ENCODE peak calls at places on chromosome 12, in five cellular contexts. One of them, this sample, is unnamed.

GRCh38 chr12:43937947-43938346 is 102.1 kb downstream of the TMEM117 start:
- DNase-seq in mammary epithelial cell: peak; percentile 2
- DNase-seq in CD8-positive, alpha-beta T cell: no peak
- DNase-seq in ovary: no peak
- DNase-seq in left ventricle myocardium inferior: no peak
- DNase-seq in this sample: peak; percentile 17

GRCh38 chr12:30822385-30823139 is 67.8 kb upstream of the CAPRIN2 start:
- DNase-seq in mammary epithelial cell: peak; percentile 22
- DNase-seq in CD8-positive, alpha-beta T cell: peak; percentile 23
- DNase-seq in ovary: peak; percentile 75
- DNase-seq in left ventricle myocardium inferior: peak; percentile 68
- DNase-seq in this sample: peak; percentile 61

GRCh38 chr12:11719678-11720099 is 70.2 kb downstream of the ETV6 start:
- DNase-seq in mammary epithelial cell: peak; percentile 89
- DNase-seq in CD8-positive, alpha-beta T cell: peak; percentile 10
- DNase-seq in ovary: no peak
- DNase-seq in left ventricle myocardium inferior: peak; percentile 28
- DNase-seq in this sample: peak; percentile 99

GRCh38 chr12:76308866-76309265 is 39.3 kb downstream of the BBS10 start:
- DNase-seq in mammary epithelial cell: no peak
- DNase-seq in CD8-positive, alpha-beta T cell: no peak
- DNase-seq in ovary: no peak
- DNase-seq in left ventricle myocardium inferior: no peak
- DNase-seq in this sample: no peak

GRCh38 chr12:93962336-93962735 is 186.0 kb upstream of the PLXNC1 start:
- DNase-seq in mammary epithelial cell: no peak
- DNase-seq in CD8-positive, alpha-beta T cell: no peak
- DNase-seq in ovary: no peak
- DNase-seq in left ventricle myocardium inferior: no peak
- DNase-seq in this sample: no peak

GRCh38 chr12:109592195-109592904 is 18.8 kb downstream of the MVK start:
- DNase-seq in mammary epithelial cell: no peak
- DNase-seq in CD8-positive, alpha-beta T cell: no peak
- DNase-seq in ovary: peak; percentile 50
- DNase-seq in left ventricle myocardium inferior: peak; percentile 68
- DNase-seq in this sample: no peak

GRCh38 chr12:93741741-93742085 is 64.5 kb downstream of the CRADD start:
- DNase-seq in mammary epithelial cell: peak; percentile 58
- DNase-seq in CD8-positive, alpha-beta T cell: no peak
- DNase-seq in ovary: no peak
- DNase-seq in left ventricle myocardium inferior: no peak
- DNase-seq in this sample: peak; percentile 26

GRCh38 chr12:58086930-58087329 is 145.6 kb downstream of the ATP23 start:
- DNase-seq in mammary epithelial cell: no peak
- DNase-seq in CD8-positive, alpha-beta T cell: no peak
- DNase-seq in ovary: no peak
- DNase-seq in left ventricle myocardium inferior: no peak
- DNase-seq in this sample: no peak

GRCh38 chr12:132077322-132078100 is 66.6 kb downstream of the DDX51 start:
- DNase-seq in mammary epithelial cell: no peak
- DNase-seq in CD8-positive, alpha-beta T cell: no peak
- DNase-seq in ovary: no peak
- DNase-seq in left ventricle myocardium inferior: no peak
- DNase-seq in this sample: no peak

GRCh38 chr12:110750784-110751461 is 8.2 kb upstream of the PPP1CC start:
- DNase-seq in mammary epithelial cell: peak; percentile 56
- DNase-seq in CD8-positive, alpha-beta T cell: no peak
- DNase-seq in ovary: no peak
- DNase-seq in left ventricle myocardium inferior: no peak
- DNase-seq in this sample: peak; percentile 65

GRCh38 chr12:98701166-98701565 is 56.1 kb downstream of the APAF1 start:
- DNase-seq in mammary epithelial cell: no peak
- DNase-seq in CD8-positive, alpha-beta T cell: no peak
- DNase-seq in ovary: no peak
- DNase-seq in left ventricle myocardium inferior: no peak
- DNase-seq in this sample: peak; percentile 48

GRCh38 chr12:46830731-46831334 is 5.0 kb upstream of the SLC38A4 start:
- DNase-seq in mammary epithelial cell: peak; percentile 33
- DNase-seq in CD8-positive, alpha-beta T cell: no peak
- DNase-seq in ovary: no peak
- DNase-seq in left ventricle myocardium inferior: no peak
- DNase-seq in this sample: peak; percentile 10

GRCh38 chr12:550473-551260 is 90.9 kb downstream of the B4GALNT3 start:
- DNase-seq in mammary epithelial cell: no peak
- DNase-seq in CD8-positive, alpha-beta T cell: no peak
- DNase-seq in ovary: no peak
- DNase-seq in left ventricle myocardium inferior: peak; percentile 74
- DNase-seq in this sample: no peak

GRCh38 chr12:100101000-100101399 is 41.7 kb downstream of the BLTP3B start:
- DNase-seq in mammary epithelial cell: no peak
- DNase-seq in CD8-positive, alpha-beta T cell: no peak
- DNase-seq in ovary: no peak
- DNase-seq in left ventricle myocardium inferior: no peak
- DNase-seq in this sample: no peak

GRCh38 chr12:105748806-105749600 is 389.8 kb downstream of the NUAK1 start:
- DNase-seq in mammary epithelial cell: peak; percentile 67
- DNase-seq in CD8-positive, alpha-beta T cell: no peak
- DNase-seq in ovary: peak; percentile 81
- DNase-seq in left ventricle myocardium inferior: peak; percentile 30
- DNase-seq in this sample: peak; percentile 97

GRCh38 chr12:67939611-67940010 is 49.6 kb upstream of the IFNG-AS1 start:
- DNase-seq in mammary epithelial cell: no peak
- DNase-seq in CD8-positive, alpha-beta T cell: no peak
- DNase-seq in ovary: no peak
- DNase-seq in left ventricle myocardium inferior: no peak
- DNase-seq in this sample: no peak
- H3K27ac ChIP-seq in mammary epithelial cell: no peak overlapping the region
- H3K27ac ChIP-seq in CD8-positive, alpha-beta T cell: no peak overlapping the region
- H3K27ac ChIP-seq in ovary: no peak overlapping the region
- H3K27ac ChIP-seq in left ventricle myocardium inferior: peak overlapping the region; percentile 48
- H3K27ac ChIP-seq in this sample: no peak overlapping the region

DNA sequence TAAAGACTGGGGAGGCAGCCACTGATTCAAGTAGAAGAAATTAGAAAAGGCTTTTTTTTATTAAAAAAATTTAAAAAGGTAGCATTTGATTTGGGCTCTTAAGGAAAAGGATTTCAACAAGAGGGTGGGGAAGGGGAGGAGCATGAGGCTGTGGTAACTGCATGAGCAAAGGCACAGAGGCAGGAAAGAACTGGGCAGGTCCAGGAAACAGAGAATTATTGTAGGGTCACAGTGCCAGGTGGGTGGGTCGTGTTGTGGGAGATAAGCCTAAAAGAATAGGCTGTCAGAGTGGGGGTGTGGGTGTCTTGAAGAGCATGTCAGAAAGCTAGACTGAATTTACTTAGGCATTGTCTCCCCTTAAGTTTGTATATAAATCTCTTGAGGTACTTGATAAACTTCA is 7.8 kb downstream of the LIMA1 start:
- DNase-seq in mammary epithelial cell: peak; percentile 13
- DNase-seq in CD8-positive, alpha-beta T cell: no peak
- DNase-seq in ovary: no peak
- DNase-seq in left ventricle myocardium inferior: peak; percentile 38
- DNase-seq in this sample: no peak
- H3K27ac ChIP-seq in mammary epithelial cell: no peak overlapping the region
- H3K27ac ChIP-seq in CD8-positive, alpha-beta T cell: no peak overlapping the region
- H3K27ac ChIP-seq in ovary: peak overlapping the region; percentile 14
- H3K27ac ChIP-seq in left ventricle myocardium inferior: peak overlapping the region; percentile 87
- H3K27ac ChIP-seq in this sample: no peak overlapping the region

GRCh38 chr12:14443531-14443930 is 78.0 kb downstream of the ATF7IP start:
- DNase-seq in mammary epithelial cell: no peak
- DNase-seq in CD8-positive, alpha-beta T cell: no peak
- DNase-seq in ovary: no peak
- DNase-seq in left ventricle myocardium inferior: no peak
- DNase-seq in this sample: peak; percentile 18

GRCh38 chr12:14442221-14442881 is 76.9 kb downstream of the ATF7IP start:
- DNase-seq in mammary epithelial cell: no peak
- DNase-seq in CD8-positive, alpha-beta T cell: no peak
- DNase-seq in ovary: no peak
- DNase-seq in left ventricle myocardium inferior: no peak
- DNase-seq in this sample: no peak
- H3K27ac ChIP-seq in mammary epithelial cell: no peak overlapping the region
- H3K27ac ChIP-seq in CD8-positive, alpha-beta T cell: no peak overlapping the region
- H3K27ac ChIP-seq in ovary: no peak overlapping the region
- H3K27ac ChIP-seq in left ventricle myocardium inferior: peak overlapping the region; percentile 71
- H3K27ac ChIP-seq in this sample: no peak overlapping the region

GRCh38 chr12:2013527-2014223 is 9.4 kb upstream of the DCP1B start:
- DNase-seq in mammary epithelial cell: no peak
- DNase-seq in CD8-positive, alpha-beta T cell: no peak
- DNase-seq in ovary: peak; percentile 66
- DNase-seq in left ventricle myocardium inferior: peak; percentile 45
- DNase-seq in this sample: no peak
- H3K27ac ChIP-seq in mammary epithelial cell: no peak overlapping the region
- H3K27ac ChIP-seq in CD8-positive, alpha-beta T cell: no peak overlapping the region
- H3K27ac ChIP-seq in ovary: peak overlapping the region; percentile 32
- H3K27ac ChIP-seq in left ventricle myocardium inferior: peak overlapping the region; percentile 77
- H3K27ac ChIP-seq in this sample: no peak overlapping the region

DNA sequence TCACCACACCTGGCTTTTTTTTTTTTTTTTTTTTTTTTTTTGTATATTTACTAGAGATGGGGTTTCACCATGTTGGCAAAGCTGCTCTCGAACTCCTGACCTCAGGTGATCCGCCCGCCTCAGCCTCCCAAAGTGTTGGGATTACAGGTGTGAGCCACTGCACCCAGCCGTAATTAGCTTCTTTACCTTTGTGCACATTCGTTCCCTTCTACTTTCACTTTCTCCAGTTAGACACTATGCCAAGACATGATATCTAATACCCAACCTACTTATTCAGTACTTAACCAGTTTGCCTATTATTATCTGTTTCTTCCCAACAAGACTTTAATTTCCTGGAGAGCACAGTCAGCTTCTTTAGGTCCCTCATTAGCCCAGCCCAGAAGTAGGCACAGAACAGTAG is 5.3 kb downstream of the STYK1 start:
- DNase-seq in mammary epithelial cell: no peak
- DNase-seq in CD8-positive, alpha-beta T cell: no peak
- DNase-seq in ovary: no peak
- DNase-seq in left ventricle myocardium inferior: no peak
- DNase-seq in this sample: no peak
- H3K27ac ChIP-seq in mammary epithelial cell: no peak overlapping the region
- H3K27ac ChIP-seq in CD8-positive, alpha-beta T cell: no peak overlapping the region
- H3K27ac ChIP-seq in ovary: no peak overlapping the region
- H3K27ac ChIP-seq in left ventricle myocardium inferior: no peak overlapping the region
- H3K27ac ChIP-seq in this sample: no peak overlapping the region

GRCh38 chr12:3117628-3118027 is 40.4 kb downstream of the TSPAN9 start:
- DNase-seq in mammary epithelial cell: peak; percentile 89
- DNase-seq in CD8-positive, alpha-beta T cell: no peak
- DNase-seq in ovary: no peak
- DNase-seq in left ventricle myocardium inferior: no peak
- DNase-seq in this sample: peak; percentile 96
- H3K27ac ChIP-seq in mammary epithelial cell: peak overlapping the region; percentile 79
- H3K27ac ChIP-seq in CD8-positive, alpha-beta T cell: no peak overlapping the region
- H3K27ac ChIP-seq in ovary: no peak overlapping the region
- H3K27ac ChIP-seq in left ventricle myocardium inferior: peak overlapping the region; percentile 83
- H3K27ac ChIP-seq in this sample: peak overlapping the region; percentile 60

GRCh38 chr12:59401862-59402261 is 194.0 kb upstream of the SLC16A7 start:
- DNase-seq in mammary epithelial cell: no peak
- DNase-seq in CD8-positive, alpha-beta T cell: no peak
- DNase-seq in ovary: no peak
- DNase-seq in left ventricle myocardium inferior: no peak
- DNase-seq in this sample: no peak

GRCh38 chr12:59407799-59408198 is 188.0 kb upstream of the SLC16A7 start:
- DNase-seq in mammary epithelial cell: no peak
- DNase-seq in CD8-positive, alpha-beta T cell: no peak
- DNase-seq in ovary: no peak
- DNase-seq in left ventricle myocardium inferior: no peak
- DNase-seq in this sample: no peak

GRCh38 chr12:59405992-59406391 is 189.8 kb upstream of the SLC16A7 start:
- DNase-seq in mammary epithelial cell: no peak
- DNase-seq in CD8-positive, alpha-beta T cell: no peak
- DNase-seq in ovary: no peak
- DNase-seq in left ventricle myocardium inferior: no peak
- DNase-seq in this sample: no peak

GRCh38 chr12:59403259-59403932 is 192.4 kb upstream of the SLC16A7 start:
- DNase-seq in mammary epithelial cell: peak; percentile 42
- DNase-seq in CD8-positive, alpha-beta T cell: peak; percentile 28
- DNase-seq in ovary: no peak
- DNase-seq in left ventricle myocardium inferior: no peak
- DNase-seq in this sample: peak; percentile 49

GRCh38 chr12:59404109-59404650 is 191.6 kb upstream of the SLC16A7 start:
- DNase-seq in mammary epithelial cell: no peak
- DNase-seq in CD8-positive, alpha-beta T cell: no peak
- DNase-seq in ovary: no peak
- DNase-seq in left ventricle myocardium inferior: no peak
- DNase-seq in this sample: peak; percentile 69
- H3K27ac ChIP-seq in mammary epithelial cell: no peak overlapping the region
- H3K27ac ChIP-seq in CD8-positive, alpha-beta T cell: no peak overlapping the region
- H3K27ac ChIP-seq in ovary: no peak overlapping the region
- H3K27ac ChIP-seq in left ventricle myocardium inferior: no peak overlapping the region
- H3K27ac ChIP-seq in this sample: no peak overlapping the region

GRCh38 chr12:3148366-3149000 is 71.3 kb downstream of the TSPAN9 start:
- DNase-seq in mammary epithelial cell: no peak
- DNase-seq in CD8-positive, alpha-beta T cell: no peak
- DNase-seq in ovary: peak; percentile 87
- DNase-seq in left ventricle myocardium inferior: peak; percentile 73
- DNase-seq in this sample: peak; percentile 40

GRCh38 chr12:3150820-3151590 is 73.8 kb downstream of the TSPAN9 start:
- DNase-seq in mammary epithelial cell: no peak
- DNase-seq in CD8-positive, alpha-beta T cell: no peak
- DNase-seq in ovary: no peak
- DNase-seq in left ventricle myocardium inferior: no peak
- DNase-seq in this sample: peak; percentile 29

GRCh38 chr12:3150308-3150670 is 73.1 kb downstream of the TSPAN9 start:
- DNase-seq in mammary epithelial cell: no peak
- DNase-seq in CD8-positive, alpha-beta T cell: no peak
- DNase-seq in ovary: no peak
- DNase-seq in left ventricle myocardium inferior: no peak
- DNase-seq in this sample: no peak

GRCh38 chr12:3152013-3152412 is 74.8 kb downstream of the TSPAN9 start:
- DNase-seq in mammary epithelial cell: no peak
- DNase-seq in CD8-positive, alpha-beta T cell: no peak
- DNase-seq in ovary: no peak
- DNase-seq in left ventricle myocardium inferior: no peak
- DNase-seq in this sample: peak; percentile 49

DNA sequence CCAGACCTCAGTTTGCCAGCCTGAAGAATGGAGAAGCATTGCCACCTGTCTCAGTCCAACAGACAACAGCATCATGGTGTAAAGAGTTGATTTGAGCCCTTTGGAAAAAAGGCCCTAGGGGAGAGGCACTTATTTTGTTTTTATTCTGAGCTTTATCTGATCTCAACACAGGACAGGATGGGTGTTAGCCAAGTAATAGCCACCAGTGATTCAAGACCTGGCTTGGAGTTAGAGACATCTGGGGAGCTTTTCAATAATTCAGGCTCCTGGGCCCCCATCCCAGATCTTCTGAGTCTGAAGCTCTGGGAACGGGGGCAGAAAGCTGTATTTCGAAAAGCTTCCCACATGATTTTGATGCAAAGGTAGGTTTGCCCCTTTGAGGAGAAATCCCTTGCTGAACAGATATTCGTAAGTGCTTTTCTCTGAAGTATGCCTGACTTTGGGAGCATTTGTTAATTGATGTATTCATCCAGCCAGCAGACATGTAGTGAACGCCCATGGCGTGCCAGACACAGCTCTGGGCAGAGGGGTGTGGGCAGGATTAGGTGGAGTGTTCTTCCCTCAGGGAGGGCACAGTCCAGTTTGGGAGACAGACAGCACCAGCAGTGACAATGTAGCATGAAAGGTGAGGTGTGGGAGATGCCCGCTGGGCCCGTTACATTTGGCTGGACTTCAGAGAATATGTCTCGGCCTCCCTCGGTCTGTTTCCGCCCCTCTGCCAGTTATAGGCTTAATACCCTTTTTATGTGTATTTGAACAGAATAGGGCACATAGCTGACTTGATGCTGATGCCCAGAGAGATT is 72.5 kb downstream of the TSPAN9 start:
- DNase-seq in mammary epithelial cell: no peak
- DNase-seq in CD8-positive, alpha-beta T cell: no peak
- DNase-seq in ovary: no peak
- DNase-seq in left ventricle myocardium inferior: no peak
- DNase-seq in this sample: no peak
- H3K27ac ChIP-seq in mammary epithelial cell: no peak overlapping the region
- H3K27ac ChIP-seq in CD8-positive, alpha-beta T cell: no peak overlapping the region
- H3K27ac ChIP-seq in ovary: no peak overlapping the region
- H3K27ac ChIP-seq in left ventricle myocardium inferior: peak overlapping the region; percentile 60
- H3K27ac ChIP-seq in this sample: no peak overlapping the region